ENCODE peak calls at places on chromosomes 3 and 15, in six cellular contexts. F is left lung, I is PC-3, W is heart left ventricle, N is substantia nigra, R is bronchial epithelial cell. L is an unnamed sample.

GRCh38 chr3:168284728-168285127 is 189.0 kb upstream of the GOLIM4 start:
- DNase-seq in W (no peak), R (no peak), F (no peak), I (no peak), N (no peak), L (no peak)

GRCh38 chr15:93182806-93183205 is 93.8 kb upstream of the RGMA start:
- DNase-seq in R (no peak), I (no peak), W (no peak), N (no peak), F (no peak), L (no peak)

GRCh38 chr15:39661776-39662175 is 80.9 kb downstream of the THBS1 start:
- DNase-seq in I (no peak), R (peak; percentile 54), W (no peak), N (no peak), F (no peak), L (no peak)

GRCh38 chr3:54507876-54508460 is 385.6 kb downstream of the CACNA2D3 start:
- DNase-seq in F (no peak), R (no peak), I (no peak), W (no peak), N (no peak), L (no peak)

GRCh38 chr15:29490747-29491471 is 221.3 kb upstream of the NSMCE3 start:
- DNase-seq in R (no peak), W (no peak), F (no peak), I (no peak), N (no peak), L (no peak)

GRCh38 chr3:148698190-148698806 is 595 bp downstream of the AGTR1 start:
- DNase-seq in W (no peak), I (no peak), N (no peak), F (no peak), R (no peak), L (no peak)

GRCh38 chr3:124760601-124761000 is 30.3 kb downstream of the UMPS start:
- DNase-seq in W (no peak), F (no peak), R (peak; percentile 30), N (no peak), I (no peak), L (no peak)

GRCh38 chr15:41417418-41417811 is 520 bp downstream of the RTF1 start:
- DNase-seq in R (no peak), F (no peak), I (peak; percentile 8), W (no peak), N (peak; percentile 37), L (no peak)

GRCh38 chr3:49346797-49347251 is 7.0 kb upstream of the USP4 start:
- DNase-seq in I (peak; percentile 83), R (peak; percentile 84), W (no peak), F (no peak), N (no peak), L (no peak)

GRCh38 chr15:42285042-42285441 is 11.8 kb upstream of the TMEM87A start:
- DNase-seq in R (no peak), F (no peak), N (no peak), I (no peak), W (no peak), L (no peak)

GRCh38 chr3:16069149-16069922 is 105.1 kb upstream of the GALNT15 start:
- DNase-seq in W (no peak), N (no peak), F (no peak), R (peak; percentile 88), I (peak; percentile 97), L (no peak)

GRCh38 chr15:58307313-58307961 is 124.4 kb upstream of the LIPC start:
- DNase-seq in F (no peak), W (no peak), R (peak; percentile 53), I (no peak), N (no peak), L (no peak)

GRCh38 chr15:87672309-87672897 is 584.1 kb downstream of the NTRK3 start:
- DNase-seq in F (no peak), N (no peak), W (no peak), I (peak; percentile 38), R (peak; percentile 1), L (no peak)

GRCh38 chr3:188106898-188107684 is 46.9 kb upstream of the LPP start:
- DNase-seq in I (no peak), F (no peak), R (no peak), W (no peak), N (no peak), L (no peak)

GRCh38 chr15:69553686-69554085 is 101.1 kb downstream of the RPLP1 start:
- DNase-seq in I (no peak), R (no peak), W (no peak), N (no peak), F (no peak), L (no peak)

GRCh38 chr15:57950381-57950946 is 115.0 kb downstream of the ALDH1A2 start:
- DNase-seq in R (peak; percentile 75), N (no peak), I (no peak), W (no peak), F (no peak), L (peak; percentile 55)

GRCh38 chr3:146747928-146748327 is 142.8 kb upstream of the PLSCR5 start:
- DNase-seq in N (no peak), I (peak; percentile 46), W (no peak), R (peak; percentile 8), F (no peak), L (no peak)